ENCODE peak calls at places on chromosomes 2 and 18, in six cellular contexts. Q, R, Z, L, G and H are unnamed samples.

GRCh38 chr18:78768655-78769501 is 210.7 kb upstream of the SALL3 start:
- ATAC-seq in Q (no peak), R (no peak), Z (no peak), L (no peak), G (no peak), H (no peak)

GRCh38 chr18:46622999-46623398 is 34.0 kb downstream of the LOXHD1 start:
- ATAC-seq in Q (no peak), R (no peak), Z (no peak), L (no peak), G (no peak), H (no peak)

GRCh38 chr2:9595746-9596145 is 35.1 kb downstream of the YWHAQ start:
- ATAC-seq in Q (no peak), R (peak), Z (no peak), L (no peak), G (no peak), H (no peak)

GRCh38 chr2:72083751-72084583 is 63.7 kb downstream of the CYP26B1 start:
- ATAC-seq in Q (no peak), R (no peak), Z (no peak), L (no peak), G (no peak), H (no peak)

GRCh38 chr2:85648619-85649018 is 19.4 kb downstream of the SFTPB start:
- ATAC-seq in Q (peak), R (peak), Z (no peak), L (peak), G (peak), H (peak)

GRCh38 chr2:102009557-102009956 is 17.8 kb downstream of the IL1R2 start:
- ATAC-seq in Q (no peak), R (no peak), Z (no peak), L (no peak), G (no peak), H (no peak)

GRCh38 chr2:99217929-99218501 is 37.0 kb downstream of the MRPL30 start:
- ATAC-seq in Q (no peak), R (peak), Z (no peak), L (no peak), G (no peak), H (no peak)

GRCh38 chr18:74113711-74114110 is 33.9 kb downstream of the FBXO15 start:
- ATAC-seq in Q (no peak), R (no peak), Z (no peak), L (no peak), G (no peak), H (peak)

GRCh38 chr2:109142416-109143210 is 13.6 kb downstream of the SH3RF3 start:
- ATAC-seq in Q (no peak), R (no peak), Z (no peak), L (no peak), G (no peak), H (no peak)

GRCh38 chr2:168120730-168121129 is 126.7 kb downstream of the STK39 start:
- ATAC-seq in Q (no peak), R (no peak), Z (no peak), L (no peak), G (no peak), H (no peak)

GRCh38 chr2:236613607-236614006 is 44.0 kb downstream of the ACKR3 start:
- ATAC-seq in Q (no peak), R (no peak), Z (peak), L (no peak), G (no peak), H (no peak)

GRCh38 chr2:190678444-190679162 is 29.7 kb downstream of the NAB1 start:
- ATAC-seq in Q (peak), R (no peak), Z (no peak), L (peak), G (no peak), H (peak)

GRCh38 chr18:48894266-48894600 is 56.5 kb downstream of the SMAD7 start:
- ATAC-seq in Q (no peak), R (no peak), Z (no peak), L (no peak), G (no peak), H (no peak)

GRCh38 chr2:100214265-100214961 is 72.0 kb upstream of the AFF3 start:
- ATAC-seq in Q (no peak), R (no peak), Z (peak), L (no peak), G (peak), H (no peak)

GRCh38 chr2:184730288-184730687 is 132.0 kb downstream of the ZNF804A start:
- ATAC-seq in Q (no peak), R (no peak), Z (no peak), L (peak), G (no peak), H (peak)

GRCh38 chr2:44389895-44390294 is 28.1 kb downstream of the CAMKMT start:
- ATAC-seq in Q (no peak), R (no peak), Z (no peak), L (no peak), G (no peak), H (no peak)

GRCh38 chr2:210421916-210422315 is 54.6 kb downstream of the LANCL1 start:
- ATAC-seq in Q (no peak), R (no peak), Z (no peak), L (no peak), G (peak), H (no peak)

GRCh38 chr2:188319845-188320244 is 28.2 kb downstream of the GULP1 start:
- ATAC-seq in Q (no peak), R (peak), Z (no peak), L (no peak), G (no peak), H (no peak)

GRCh38 chr2:236866542-236867340 is 218.9 kb upstream of the COPS8 start:
- ATAC-seq in Q (no peak), R (no peak), Z (no peak), L (no peak), G (peak), H (no peak)

GRCh38 chr18:59180150-59180845 is 39.7 kb upstream of the GRP start:
- ATAC-seq in Q (no peak), R (no peak), Z (no peak), L (no peak), G (peak), H (no peak)